ENCODE peak calls at places on chromosomes 13 and 19, in nine cellular contexts. J is body of pancreas, H is IMR-90, A is testis, G is stomach, C is spleen, O is uterus, W is breast epithelium, Y is tibial nerve. B is an unnamed sample. For H3K27me3, the result is how much of the 10 kb centered on the place peaks cover.

GRCh38 chr13:27712421-27712820 is 79.9 kb upstream of the GSX1 start:
- DNase-seq in W (no peak), Y (peak), A (peak), J (peak), G (peak), O (no peak), C (no peak), H (no peak), B (no peak)

GRCh38 chr19:7188682-7189629 is 105.3 kb downstream of the INSR start:
- DNase-seq in C (no peak), W (no peak), Y (no peak), A (no peak), J (no peak), H (no peak), O (no peak), G (no peak), B (no peak)

GRCh38 chr13:77305276-77305675 is 21.6 kb downstream of the MYCBP2 start:
- DNase-seq in G (no peak), J (no peak), C (no peak), H (no peak), O (no peak), W (no peak), A (no peak), Y (no peak), B (no peak)

GRCh38 chr13:75635621-75636338 is at the start of gene LMO7:
- DNase-seq in J (peak), A (peak), H (peak), G (peak), O (no peak), W (peak), C (peak), Y (peak), B (peak)

GRCh38 chr19:13881692-13882418 is 4.9 kb downstream of the NANOS3 start:
- DNase-seq in C (no peak), Y (no peak), A (peak), W (peak), J (no peak), H (peak), G (no peak), O (no peak), B (no peak)

GRCh38 chr19:6039541-6040225 is 61.7 kb upstream of the RANBP3 start:
- DNase-seq in G (no peak), Y (no peak), C (no peak), W (no peak), O (peak), A (peak), H (no peak), J (no peak), B (no peak)

GRCh38 chr13:31301119-31301518 is 101.3 kb downstream of the B3GLCT start:
- DNase-seq in C (no peak), O (no peak), H (no peak), W (no peak), A (no peak), J (no peak), G (no peak), Y (no peak), B (no peak)

GRCh38 chr13:73190477-73190876 is 131.7 kb downstream of the KLF5 start:
- DNase-seq in A (peak), G (no peak), O (peak), J (no peak), W (no peak), H (no peak), C (no peak), Y (peak), B (no peak)

GRCh38 chr19:35015576-35016351 is 14.5 kb upstream of the SCN1B start:
- DNase-seq in W (no peak), O (peak), C (no peak), H (peak), A (no peak), Y (no peak), J (no peak), G (no peak), B (no peak)

GRCh38 chr13:111153977-111154332 is 38.8 kb downstream of the ARHGEF7 start:
- DNase-seq in J (no peak), G (no peak), Y (peak), C (no peak), W (no peak), H (no peak), O (no peak), A (peak), B (peak)

GRCh38 chr19:7533925-7534480 is 1.5 kb upstream of the PNPLA6 start:
- DNase-seq in Y (peak), A (peak), W (peak), O (peak), C (peak), H (peak), G (peak), J (peak), B (peak)

GRCh38 chr19:14248578-14249011 is 42.6 kb upstream of the ADGRL1 start:
- DNase-seq in H (no peak), Y (peak), G (no peak), W (peak), C (peak), J (no peak), A (peak), O (peak), B (no peak)

GRCh38 chr13:32639502-32640105 is 53.4 kb downstream of the PDS5B start:
- DNase-seq in C (no peak), Y (peak), W (peak), O (peak), G (peak), H (peak), J (peak), A (peak), B (peak)

GRCh38 chr13:86155756-86156155 is 356.5 kb upstream of the SLITRK6 start:
- DNase-seq in O (no peak), C (no peak), Y (no peak), J (no peak), W (no peak), A (no peak), G (no peak), H (no peak), B (no peak)

GRCh38 chr19:12364391-12365093 is 941 bp downstream of the ZNF442 start:
- DNase-seq in G (no peak), A (peak), C (peak), Y (peak), H (peak), W (no peak), J (peak), O (peak), B (peak)

GRCh38 chr19:53333466-53334449 is at the start of gene ZNF845:
- DNase-seq in J (peak), W (peak), Y (peak), G (peak), C (peak), O (peak), A (peak), H (peak), B (peak)

GRCh38 chr13:27300941-27301586 is 30.4 kb downstream of the RASL11A start:
- DNase-seq in G (no peak), C (no peak), H (no peak), W (no peak), O (no peak), J (no peak), A (no peak), Y (no peak), B (no peak)

GRCh38 chr13:48144413-48145035 is 49.6 kb upstream of the MED4 start:
- DNase-seq in W (no peak), Y (no peak), J (no peak), A (peak), O (no peak), G (no peak), H (peak), C (no peak), B (no peak)

GRCh38 chr19:12636631-12637030 is 25.9 kb downstream of the ZNF791 start:
- DNase-seq in O (no peak), G (no peak), Y (no peak), W (no peak), J (no peak), C (peak), A (no peak), H (no peak), B (no peak)

GRCh38 chr13:29924482-29924884 is 74.1 kb upstream of the UBL3 start:
- DNase-seq in A (no peak), O (no peak), J (peak), G (no peak), Y (no peak), W (no peak), H (peak), C (no peak), B (no peak)

GRCh38 chr19:7507884-7508283 is 8.0 kb upstream of the ZNF358 start:
- DNase-seq in H (peak), J (peak), O (peak), G (peak), Y (peak), A (no peak), C (peak), W (no peak), B (no peak)

GRCh38 chr13:74133657-74134201 is 475 bp downstream of the KLF12 start:
- DNase-seq in H (peak), Y (peak), W (peak), G (peak), A (peak), C (peak), O (peak), J (peak), B (peak)

GRCh38 chr19:49430678-49431329 is 5.6 kb downstream of the GFY start:
- DNase-seq in A (no peak), O (no peak), H (no peak), C (no peak), Y (no peak), J (no peak), G (no peak), W (no peak), B (no peak)

GRCh38 chr19:51873097-51873496 is 14.7 kb downstream of the ZNF577 start:
- DNase-seq in G (no peak), H (no peak), J (no peak), C (no peak), O (no peak), A (no peak), Y (no peak), W (no peak), B (no peak)

GRCh38 chr13:94112227-94112626 is 367.3 kb downstream of the DCT start:
- DNase-seq in C (no peak), G (no peak), J (peak), W (no peak), A (no peak), H (peak), Y (peak), O (no peak), B (no peak)

GRCh38 chr19:289651-290538 is 1.3 kb downstream of the PLPP2 start:
- DNase-seq in O (no peak), J (peak), H (peak), G (peak), A (peak), Y (no peak), W (peak), C (no peak), B (no peak)

GRCh38 chr19:13718733-13719132 is 45.6 kb upstream of the MRI1 start:
- DNase-seq in H (peak), A (peak), O (peak), G (no peak), Y (no peak), C (no peak), W (no peak), J (no peak), B (no peak)

GRCh38 chr13:95723428-95723827 is 46.5 kb downstream of the DNAJC3 start:
- DNase-seq in J (no peak), H (no peak), W (no peak), Y (no peak), O (no peak), C (no peak), A (no peak), G (no peak), B (no peak)

GRCh38 chr13:35724480-35724879 is 248.0 kb upstream of the MAB21L1 start:
- DNase-seq in C (no peak), O (no peak), W (no peak), H (no peak), A (no peak), Y (no peak), G (no peak), J (no peak), B (no peak)

GRCh38 chr13:38262211-38262610 is 87.4 kb upstream of the UFM1 start:
- DNase-seq in O (no peak), J (no peak), A (no peak), C (no peak), W (no peak), Y (no peak), G (no peak), H (no peak), B (no peak)

GRCh38 chr13:45349438-45349837 is 8.5 kb upstream of the TPT1 start:
- DNase-seq in W (no peak), H (peak), Y (no peak), A (no peak), O (no peak), C (no peak), G (no peak), J (no peak), B (no peak)

DNA sequence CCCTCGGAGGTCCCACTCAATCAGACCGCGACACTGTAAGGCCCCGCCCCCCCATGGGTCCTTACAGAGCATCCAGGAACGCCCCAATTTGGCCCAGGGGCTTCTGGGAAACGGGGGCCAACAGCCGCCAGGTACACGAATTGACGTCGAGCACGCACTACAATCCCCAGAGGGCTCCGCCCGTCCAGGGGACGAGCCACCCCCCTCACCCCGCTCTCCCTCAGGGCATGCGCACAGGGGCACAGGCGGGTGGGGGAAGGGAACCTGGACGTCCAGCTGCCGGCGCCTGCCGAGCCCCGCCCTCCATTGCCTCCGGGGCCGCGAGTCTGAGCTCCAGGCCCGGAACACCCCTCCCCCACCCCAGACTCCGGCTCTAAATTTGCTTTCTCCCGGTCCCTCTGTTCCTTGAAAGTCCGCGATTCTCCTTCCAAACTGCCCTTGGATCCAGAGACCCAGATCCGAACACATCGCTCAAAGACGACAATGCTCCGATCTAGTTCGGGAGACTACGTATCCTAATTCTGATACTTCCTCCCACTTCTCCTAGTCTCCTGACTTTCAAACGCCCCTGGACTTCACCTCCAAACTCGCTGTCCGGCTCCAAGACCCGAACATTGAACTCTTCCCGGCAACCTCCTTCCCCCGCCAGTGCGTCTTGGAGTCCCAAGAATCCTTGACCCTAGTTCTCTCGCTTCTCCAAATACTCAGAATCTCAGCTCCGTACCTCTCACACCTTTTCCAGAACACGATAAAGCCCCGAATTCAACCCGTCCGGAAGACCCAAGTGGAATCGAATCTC is 805 bp downstream of the SERTAD3 start:
- DNase-seq in Y (peak), C (peak), H (peak), G (peak), J (peak), A (peak), O (peak), W (peak), B (peak)
- TF ChIP-seq POLR2A in Y (peak), C (peak), H (peak), G (peak), J (peak), A (peak), O (peak), W (no peak), B (peak)

GRCh38 chr13:50133277-50133953 is 118.2 kb downstream of the KCNRG start:
- DNase-seq in H (no peak), A (no peak), O (no peak), J (no peak), W (no peak), C (no peak), G (no peak), Y (no peak), B (peak)
- H3K27me3 ChIP-seq in H (under half), A (under half), O (under half), J (under half), W (under half), C (half or more), G (under half), Y (under half), B (under half)

DNA sequence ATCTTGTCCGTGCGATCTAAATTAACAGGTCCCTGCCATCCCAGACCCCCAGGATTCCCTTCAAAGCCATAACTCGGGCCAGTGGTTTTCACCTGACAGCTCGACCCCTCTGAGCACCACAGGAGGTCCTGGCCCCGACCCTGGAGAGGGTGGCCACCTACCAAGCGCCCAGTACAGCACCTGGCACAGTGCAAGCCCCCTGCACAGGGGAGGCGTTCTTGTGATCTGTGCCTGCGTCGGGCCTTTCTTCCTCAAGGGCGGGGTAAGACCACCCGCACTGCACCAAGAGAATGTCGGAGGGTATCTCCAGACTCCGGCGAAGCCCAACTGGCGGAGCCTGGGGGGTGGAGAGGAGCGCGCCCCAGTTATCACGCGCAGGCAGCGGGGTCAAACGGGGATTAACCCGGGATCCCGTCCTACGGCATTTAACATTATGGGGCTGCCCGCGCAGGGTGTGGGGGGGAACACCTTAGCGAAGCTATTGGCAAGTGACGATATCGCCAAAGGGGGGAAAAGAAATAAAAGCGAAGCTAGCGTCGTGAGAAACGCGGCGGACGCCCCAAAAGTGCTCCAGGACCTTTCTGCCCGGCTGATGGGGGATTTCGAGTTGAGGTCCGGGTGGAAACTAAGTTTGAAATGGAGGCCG is 1.3 kb upstream of the HNRNPL start:
- DNase-seq in C (peak), W (no peak), G (no peak), H (no peak), Y (no peak), A (peak), O (peak), J (no peak), B (no peak)
- TF ChIP-seq POLR2A in C (no peak), W (no peak), G (no peak), H (no peak), Y (no peak), A (no peak), O (no peak), J (no peak), B (no peak)

GRCh38 chr13:44312898-44313551 is 60.6 kb upstream of the SERP2 start:
- DNase-seq in H (peak), G (no peak), W (no peak), O (no peak), C (no peak), A (no peak), Y (no peak), J (no peak), B (no peak)
- H3K27me3 ChIP-seq in H (under half), G (under half), W (under half), O (under half), C (under half), A (under half), Y (under half), J (under half), B (under half)